ENCODE peak calls at places on chromosomes 7 and 10, in eight cellular contexts. S, Q, X, F, A, G, W and L are unnamed samples.

GRCh38 chr7:72127136-72127535 is 285.0 kb downstream of the CALN1 start:
- DNase-seq in X (no peak), S (no peak), W (no peak), Q (no peak), A (no peak), F (no peak), G (no peak), L (no peak)

GRCh38 chr7:47571355-47572100 is 10.4 kb downstream of the TNS3 start:
- DNase-seq in A (peak; percentile 43), F (peak; percentile 46), G (peak; percentile 20), S (no peak), X (peak; percentile 96), W (peak; percentile 85), Q (peak; percentile 93), L (no peak)

GRCh38 chr7:100053201-100053600 is 3.6 kb downstream of the ZSCAN21 start:
- DNase-seq in A (peak; percentile 32), X (peak; percentile 59), W (peak; percentile 59), Q (peak; percentile 88), F (peak; percentile 32), G (peak; percentile 87), S (no peak), L (no peak)

GRCh38 chr7:90222811-90223725 is 11.5 kb downstream of the STEAP2 start:
- DNase-seq in Q (peak; percentile 89), F (no peak), S (no peak), G (no peak), X (no peak), W (no peak), A (no peak), L (no peak)

GRCh38 chr10:102678842-102679289 is 34.6 kb downstream of the TRIM8 start:
- DNase-seq in X (peak; percentile 80), G (peak; percentile 75), F (peak; percentile 76), S (no peak), A (peak; percentile 45), Q (peak; percentile 48), W (peak; percentile 59), L (no peak)

GRCh38 chr10:97280783-97281182 is 11.7 kb downstream of the ARHGAP19 start:
- DNase-seq in X (no peak), F (no peak), Q (no peak), G (no peak), W (no peak), A (no peak), S (no peak), L (no peak)

GRCh38 chr10:22320591-22321155 is at the start of gene BMI1:
- DNase-seq in S (peak; percentile 50), F (peak; percentile 81), G (no peak), X (peak; percentile 73), A (peak; percentile 69), Q (peak; percentile 90), W (peak; percentile 64), L (no peak)

GRCh38 chr10:17951868-17952371 is at the start of gene SLC39A12:
- DNase-seq in G (no peak), S (no peak), Q (peak; percentile 77), W (peak; percentile 52), X (no peak), A (no peak), F (no peak), L (no peak)

GRCh38 chr7:33601884-33602283 is 303.5 kb upstream of the BMPER start:
- DNase-seq in A (no peak), G (no peak), Q (no peak), F (no peak), S (no peak), W (no peak), X (no peak), L (no peak)

GRCh38 chr10:81957976-81958375 is 83.0 kb downstream of the NRG3 start:
- DNase-seq in X (no peak), W (no peak), G (no peak), F (no peak), A (no peak), Q (no peak), S (no peak), L (no peak)

GRCh38 chr7:156475179-156475578 is 165.4 kb upstream of the RNF32 start:
- DNase-seq in S (no peak), X (no peak), W (no peak), F (no peak), Q (no peak), A (no peak), G (no peak), L (no peak)

GRCh38 chr7:12821746-12822145 is 134.3 kb downstream of the ARL4A start:
- DNase-seq in G (peak; percentile 42), W (no peak), Q (no peak), S (no peak), X (no peak), F (no peak), A (no peak), L (no peak)

GRCh38 chr10:60148266-60148840 is 241.3 kb downstream of the ANK3 start:
- DNase-seq in Q (peak; percentile 64), W (peak; percentile 95), A (no peak), X (no peak), F (no peak), G (no peak), S (no peak), L (no peak)

GRCh38 chr10:79382491-79382941 is 35.2 kb downstream of the PPIF start:
- DNase-seq in S (no peak), A (no peak), X (peak; percentile 36), G (no peak), W (no peak), Q (no peak), F (no peak), L (no peak)

GRCh38 chr7:131008840-131009651 is 275.0 kb upstream of the KLF14 start:
- DNase-seq in Q (peak; percentile 80), G (no peak), X (no peak), F (no peak), W (peak; percentile 52), S (no peak), A (no peak), L (no peak)

GRCh38 chr10:86043236-86043635 is 323.4 kb downstream of the GRID1 start:
- DNase-seq in A (peak; percentile 25), F (no peak), W (no peak), S (no peak), Q (no peak), G (no peak), X (no peak), L (no peak)